ENCODE peak calls at places on chromosomes 4 and X, in four cellular contexts. B is AG04450, J is NCI-H1417, U is activated T-helper 1 cell treated with Interleukin-2 at 50 U/mL for 16 hours. R is an unnamed sample.
A peak's percentile ranks its signal among the peaks of the same experiment; 100 is the strongest.

GRCh38 chrX:39846460-39846859 is 251.3 kb downstream of the BCOR start:
- DNase-seq in B (no peak), J (no peak), U (no peak), R (no peak)

GRCh38 chrX:151711787-151712186 is 4.0 kb upstream of the FATE1 start:
- DNase-seq in B (no peak), J (no peak), U (no peak), R (no peak)

GRCh38 chrX:136870064-136870463 is 10.5 kb downstream of the RBMX start:
- DNase-seq in B (no peak), J (no peak), U (no peak), R (no peak)

GRCh38 chr4:146450524-146450923 is 71.2 kb downstream of the SLC10A7 start:
- DNase-seq in B (no peak), J (no peak), U (no peak), R (no peak)

GRCh38 chr4:8108261-8108660 is 50.4 kb downstream of the ABLIM2 start:
- DNase-seq in B (no peak), J (peak; percentile 7), U (no peak), R (peak; percentile 48)

GRCh38 chr4:101649790-101650450 is 140.6 kb upstream of the BANK1 start:
- DNase-seq in B (no peak), J (peak; percentile 30), U (no peak), R (no peak)

GRCh38 chr4:3465698-3466671 is 2.9 kb downstream of the DOK7 start:
- DNase-seq in B (no peak), J (no peak), U (no peak), R (no peak)

GRCh38 chr4:7979652-7979968 is 39.9 kb upstream of the AFAP1 start:
- DNase-seq in B (no peak), J (no peak), U (no peak), R (no peak)

R was measured in NCI-H2081.